ENCODE peak calls at places on chromosomes 4 and X, in ten cellular contexts. J, C, Q, B, R, L, D, T, N and S are unnamed samples.

GRCh38 chr4:75698162-75698962 is 25.2 kb upstream of the G3BP2 start:
- DNase-seq in J (no peak), C (no peak), Q (no peak), B (peak; percentile 78), R (no peak), L (no peak), D (no peak), T (no peak), N (no peak), S (no peak)

GRCh38 chrX:48792219-48792618 is 5.8 kb downstream of the GATA1 start:
- DNase-seq in J (no peak), C (no peak), Q (no peak), B (no peak), R (no peak), L (no peak), D (no peak), T (no peak), N (no peak), S (no peak)

GRCh38 chr4:143407475-143407874 is 70.8 kb downstream of the GAB1 start:
- DNase-seq in J (no peak), C (no peak), Q (no peak), B (no peak), R (no peak), L (no peak), D (no peak), T (no peak), N (no peak), S (no peak)

GRCh38 chr4:118732591-118733330 is 47.6 kb downstream of the METTL14 start:
- DNase-seq in J (no peak), C (peak; percentile 68), Q (no peak), B (no peak), R (no peak), L (no peak), D (peak; percentile 40), T (peak; percentile 85), N (no peak), S (no peak)

GRCh38 chr4:54099287-54099958 is 540 bp upstream of the GSX2 start:
- DNase-seq in J (no peak), C (peak; percentile 67), Q (no peak), B (peak; percentile 35), R (no peak), L (no peak), D (no peak), T (no peak), N (no peak), S (peak; percentile 93)

GRCh38 chrX:22365460-22365859 is 92.7 kb downstream of the CBLL2 start:
- DNase-seq in J (no peak), C (peak; percentile 90), Q (no peak), B (no peak), R (peak; percentile 86), L (no peak), D (peak; percentile 52), T (peak; percentile 80), N (no peak), S (peak; percentile 28)

GRCh38 chrX:40154853-40155616 is 57.3 kb upstream of the BCOR start:
- DNase-seq in J (peak; percentile 92), C (no peak), Q (peak; percentile 95), B (peak; percentile 95), R (no peak), L (peak; percentile 66), D (no peak), T (peak; percentile 72), N (no peak), S (no peak)

GRCh38 chrX:19535481-19535880 is 20.2 kb upstream of the MAP3K15 start:
- DNase-seq in J (no peak), C (no peak), Q (peak; percentile 23), B (peak; percentile 25), R (no peak), L (no peak), D (no peak), T (peak; percentile 48), N (no peak), S (no peak)

GRCh38 chr4:52750819-52751348 is 341 bp downstream of the ERVMER34-1 start:
- DNase-seq in J (no peak), C (peak; percentile 7), Q (no peak), B (no peak), R (peak; percentile 16), L (peak; percentile 14), D (no peak), T (peak; percentile 44), N (no peak), S (no peak)

GRCh38 chrX:150683112-150683511 is 10.1 kb upstream of the MTMR1 start:
- DNase-seq in J (no peak), C (no peak), Q (no peak), B (no peak), R (no peak), L (no peak), D (no peak), T (no peak), N (no peak), S (no peak)

GRCh38 chr4:47075241-47075640 is 43.9 kb downstream of the GABRB1 start:
- DNase-seq in J (no peak), C (peak; percentile 75), Q (no peak), B (no peak), R (no peak), L (no peak), D (no peak), T (peak; percentile 70), N (no peak), S (peak; percentile 13)

GRCh38 chrX:19683817-19684216 is 168.5 kb upstream of the MAP3K15 start:
- DNase-seq in J (no peak), C (peak; percentile 18), Q (no peak), B (no peak), R (no peak), L (no peak), D (no peak), T (no peak), N (no peak), S (no peak)

GRCh38 chr4:42914937-42915336 is 22.4 kb downstream of the GRXCR1 start:
- DNase-seq in J (no peak), C (no peak), Q (no peak), B (no peak), R (no peak), L (no peak), D (no peak), T (no peak), N (no peak), S (no peak)

GRCh38 chrX:140502491-140503229 is 2.2 kb downstream of the SOX3 start:
- DNase-seq in J (no peak), C (no peak), Q (peak; percentile 38), B (no peak), R (no peak), L (no peak), D (no peak), T (no peak), N (no peak), S (no peak)

GRCh38 chrX:140503230-140503585 is 1.7 kb downstream of the SOX3 start:
- DNase-seq in J (no peak), C (no peak), Q (no peak), B (no peak), R (no peak), L (no peak), D (no peak), T (no peak), N (no peak), S (no peak)

GRCh38 chrX:140501940-140502468 is 2.9 kb downstream of the SOX3 start:
- DNase-seq in J (no peak), C (no peak), Q (no peak), B (no peak), R (no peak), L (no peak), D (no peak), T (no peak), N (no peak), S (no peak)

GRCh38 chrX:140504371-140505324 is at the start of gene SOX3:
- DNase-seq in J (no peak), C (no peak), Q (no peak), B (no peak), R (no peak), L (no peak), D (no peak), T (no peak), N (no peak), S (no peak)

GRCh38 chrX:140503714-140504351 is 1.0 kb downstream of the SOX3 start:
- DNase-seq in J (no peak), C (peak; percentile 34), Q (peak; percentile 68), B (no peak), R (no peak), L (no peak), D (no peak), T (peak; percentile 10), N (no peak), S (no peak)
- H3K4me3 ChIP-seq in J (peak overlapping the region; percentile 53), C (no peak overlapping the region), Q (peak overlapping the region; percentile 33), B (no peak overlapping the region), R (no peak overlapping the region), L (peak overlapping the region; percentile 19), D (peak overlapping the region; percentile 27), T (no peak overlapping the region), N (peak overlapping the region; percentile 50), S (peak overlapping the region; percentile 6)

GRCh38 chr4:165355900-165356300 is 22.9 kb upstream of the CPE start:
- DNase-seq in J (no peak), C (peak; percentile 50), Q (peak; percentile 71), B (peak; percentile 56), R (peak; percentile 59), L (no peak), D (no peak), T (peak; percentile 61), N (no peak), S (no peak)
- TF ChIP-seq CTCF in J (peak; percentile 52), C (peak; percentile 56), Q (peak; percentile 65), B (peak; percentile 46), R (peak; percentile 67), L (peak; percentile 47), D (peak; percentile 32), T (peak; percentile 30), N (no peak), S (peak; percentile 72)

GRCh38 chrX:41452565-41452964 is 5.4 kb downstream of the NYX start:
- DNase-seq in J (no peak), C (peak; percentile 19), Q (no peak), B (no peak), R (no peak), L (no peak), D (no peak), T (peak; percentile 45), N (no peak), S (no peak)
- H3K4me3 ChIP-seq in J (no peak overlapping the region), C (no peak overlapping the region), Q (no peak overlapping the region), B (no peak overlapping the region), R (no peak overlapping the region), L (no peak overlapping the region), D (no peak overlapping the region), T (no peak overlapping the region), N (no peak overlapping the region), S (no peak overlapping the region)

DNA sequence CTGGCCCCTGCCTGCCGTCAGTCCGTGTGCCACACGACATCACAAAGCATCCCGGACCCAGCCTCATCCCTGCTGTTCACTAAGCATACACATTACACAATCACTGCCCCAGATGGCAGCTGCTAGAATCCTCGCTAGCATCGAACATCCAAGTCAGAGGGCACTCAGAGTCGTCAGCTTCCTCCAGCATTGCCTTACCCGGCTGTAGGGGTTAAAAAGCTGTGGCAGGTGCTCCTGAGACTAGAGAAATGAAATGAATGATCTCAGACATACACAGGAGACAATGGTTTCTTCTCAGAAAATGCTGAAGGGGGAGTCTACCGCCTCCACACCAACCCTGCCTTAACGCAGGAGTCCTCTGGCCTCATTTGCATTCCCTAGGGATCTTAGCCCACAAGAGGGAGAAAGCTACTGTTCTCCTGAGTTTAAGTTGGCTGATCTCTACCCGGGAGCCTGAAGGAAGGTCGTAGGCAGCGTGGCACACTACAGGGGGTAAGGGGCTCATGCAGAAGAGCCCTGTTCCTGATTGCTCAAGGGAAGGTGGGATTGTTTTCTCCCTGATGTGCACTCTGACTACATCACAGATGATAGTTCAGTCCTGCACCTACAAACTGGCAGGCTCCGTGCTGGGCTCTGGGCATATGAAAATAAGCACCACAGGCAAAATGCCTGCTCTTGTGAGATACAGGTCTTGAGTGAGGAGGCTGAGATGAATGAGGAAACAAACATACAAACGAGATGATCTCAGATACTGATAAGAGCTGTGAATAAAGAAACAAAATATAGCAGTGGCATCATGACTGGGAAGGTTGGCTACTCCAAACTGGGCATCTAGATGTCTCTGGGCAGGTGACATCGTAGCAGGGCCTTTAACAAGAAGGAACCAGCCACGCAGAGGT is 2.6 kb upstream of the KIAA0232 start:
- DNase-seq in J (no peak), C (peak; percentile 31), Q (peak; percentile 29), B (peak; percentile 86), R (no peak), L (no peak), D (no peak), T (peak; percentile 74), N (no peak), S (no peak)
- TF ChIP-seq CTCF in J (no peak), C (no peak), Q (peak; percentile 11), B (no peak), R (no peak), L (no peak), D (no peak), T (no peak), N (no peak), S (peak; percentile 21)